ENCODE peak calls at places on chromosomes 13 and 19, in six cellular contexts. E, M, K, U, B and S are unnamed samples.

GRCh38 chr19:49145485-49146407 is 9.4 kb downstream of the HRC start:
- DNase-seq in M (peak), E (peak), B (peak), K (peak), U (peak), S (peak)

GRCh38 chr13:113405481-113406300 is 41.8 kb upstream of the GRTP1 start:
- DNase-seq in U (no peak), E (no peak), M (no peak), B (no peak), K (peak), S (no peak)

GRCh38 chr13:109785141-109785891 is 1.1 kb downstream of the IRS2 start:
- DNase-seq in K (no peak), U (peak), B (peak), E (peak), M (peak), S (no peak)

GRCh38 chr19:58218899-58219298 is 9.8 kb upstream of the ZNF544 start:
- DNase-seq in E (no peak), M (no peak), K (no peak), B (no peak), U (no peak), S (no peak)

GRCh38 chr13:20672772-20673171 is 30.7 kb upstream of the IL17D start:
- DNase-seq in M (no peak), U (peak), K (no peak), B (no peak), E (no peak), S (no peak)

GRCh38 chr19:5775668-5776309 is 8.8 kb downstream of the PRR22 start:
- DNase-seq in U (no peak), K (no peak), M (no peak), E (no peak), B (peak), S (no peak)

GRCh38 chr19:18878058-18878797 is 17.7 kb downstream of the CERS1 start:
- DNase-seq in U (no peak), B (no peak), K (no peak), M (no peak), E (no peak), S (no peak)

GRCh38 chr13:113920173-113920572 is 53.7 kb downstream of the C13orf46 start:
- DNase-seq in E (no peak), U (no peak), K (no peak), B (no peak), M (no peak), S (no peak)

GRCh38 chr19:55648657-55649578 is 906 bp downstream of the CCDC106 start:
- DNase-seq in B (no peak), E (no peak), U (no peak), K (no peak), M (no peak), S (no peak)

GRCh38 chr13:31982124-31982523 is 49.5 kb upstream of the FRY start:
- DNase-seq in U (no peak), K (no peak), E (no peak), M (no peak), B (no peak), S (no peak)

GRCh38 chr13:44649834-44650233 is 73.7 kb upstream of the TSC22D1 start:
- DNase-seq in M (no peak), E (no peak), U (no peak), B (no peak), K (no peak), S (no peak)

GRCh38 chr19:35715981-35716734 is 1.6 kb upstream of the KMT2B start:
- DNase-seq in K (no peak), U (peak), M (peak), E (no peak), B (no peak), S (no peak)

GRCh38 chr19:56393119-56394012 is at the start of gene ZNF582:
- DNase-seq in U (peak), M (peak), B (peak), E (peak), K (peak), S (peak)

GRCh38 chr13:114049026-114049425 is 75.2 kb upstream of the C13orf46 start:
- DNase-seq in B (no peak), M (no peak), K (no peak), E (no peak), U (no peak), S (no peak)

GRCh38 chr19:8065489-8066261 is 13.1 kb downstream of the CCL25 start:
- DNase-seq in M (no peak), B (no peak), E (no peak), K (no peak), U (no peak), S (no peak)

GRCh38 chr19:661427-662196 is 1.4 kb downstream of the RNF126 start:
- DNase-seq in U (peak), B (no peak), K (no peak), E (no peak), M (no peak), S (peak)

GRCh38 chr13:85719749-85720148 is 79.5 kb downstream of the SLITRK6 start:
- DNase-seq in M (no peak), B (no peak), K (no peak), U (no peak), E (no peak), S (no peak)

GRCh38 chr19:43467730-43468129 is 2.3 kb upstream of the LYPD3 start:
- DNase-seq in M (no peak), U (no peak), B (no peak), E (peak), K (no peak), S (no peak)

GRCh38 chr13:41409611-41410010 is 47.7 kb upstream of the RGCC start:
- DNase-seq in K (no peak), M (no peak), E (no peak), U (no peak), B (no peak), S (no peak)

GRCh38 chr13:75405976-75406703 is 75.8 kb downstream of the TBC1D4 start:
- DNase-seq in E (peak), K (no peak), M (no peak), B (no peak), U (no peak), S (no peak)

GRCh38 chr13:101624210-101624922 is 171.9 kb downstream of the ITGBL1 start:
- DNase-seq in K (no peak), E (peak), M (no peak), B (no peak), U (no peak), S (no peak)

GRCh38 chr19:13208131-13208963 is 58.1 kb downstream of the IER2 start:
- DNase-seq in K (peak), U (peak), E (peak), B (no peak), M (no peak), S (peak)

GRCh38 chr13:28237944-28238343 is 99.6 kb downstream of the PAN3 start:
- DNase-seq in K (no peak), B (no peak), E (no peak), M (no peak), U (no peak), S (no peak)

GRCh38 chr13:24664726-24665409 is 15.3 kb upstream of the ATP12A start:
- DNase-seq in B (no peak), M (no peak), E (peak), U (no peak), K (no peak), S (no peak)

GRCh38 chr19:35408284-35409171 is 37.7 kb downstream of the GPR42 start:
- DNase-seq in E (no peak), M (no peak), B (no peak), U (no peak), K (no peak), S (no peak)

GRCh38 chr19:42113641-42114348 is 18.5 kb downstream of the POU2F2 start:
- DNase-seq in B (peak), M (no peak), K (no peak), E (peak), U (peak), S (no peak)

GRCh38 chr13:98476538-98476966 is 100.4 kb downstream of the STK24 start:
- DNase-seq in U (peak), E (peak), B (peak), M (no peak), K (no peak), S (peak)

GRCh38 chr13:49020940-49021548 is 45.3 kb downstream of the FNDC3A start:
- DNase-seq in E (peak), K (no peak), B (no peak), U (no peak), M (no peak), S (no peak)

GRCh38 chr19:3162418-3163229 is 15.9 kb upstream of the S1PR4 start:
- DNase-seq in M (no peak), U (peak), B (no peak), E (no peak), K (no peak), S (no peak)

GRCh38 chr19:7550987-7551761 is 15.7 kb downstream of the PNPLA6 start:
- DNase-seq in K (no peak), B (no peak), E (peak), U (peak), M (peak), S (no peak)

GRCh38 chr19:58572818-58573657 is at the start of gene MZF1:
- DNase-seq in E (peak), K (peak), M (no peak), B (no peak), U (peak), S (peak)

GRCh38 chr19:16470911-16471811 is 609 bp downstream of the EPS15L1 start:
- DNase-seq in U (peak), B (no peak), K (no peak), E (peak), M (no peak), S (no peak)

GRCh38 chr13:40129467-40129866 is 474.0 kb downstream of the COG6 start:
- DNase-seq in K (no peak), B (no peak), M (no peak), E (no peak), U (no peak), S (no peak)

GRCh38 chr13:106496072-106496997 is 39.1 kb downstream of the EFNB2 start:
- DNase-seq in B (no peak), E (no peak), K (no peak), M (no peak), U (no peak), S (no peak)

GRCh38 chr13:33262997-33263396 is 22.6 kb downstream of the STARD13 start:
- DNase-seq in M (no peak), U (no peak), K (no peak), B (no peak), E (no peak), S (no peak)

GRCh38 chr19:11404588-11405258 is 14.4 kb downstream of the RGL3 start:
- DNase-seq in U (no peak), M (no peak), E (no peak), K (no peak), B (no peak), S (no peak)

GRCh38 chr19:14147797-14148605 is 11.6 kb upstream of the ASF1B start:
- DNase-seq in M (peak), U (peak), B (no peak), K (peak), E (peak), S (peak)